ENCODE peak calls at places on chromosomes 16 and 17, in six cellular contexts. One of them, this sample, is unnamed. For H3K9me3, the result is how much of the 10 kb centered on the place peaks cover.

GRCh38 chr17:64984776-64985521 is 65.7 kb upstream of the LRRC37A3 start:
- DNase-seq in testis: no peak
- DNase-seq in AG04450: no peak
- DNase-seq in effector memory CD4-positive, alpha-beta T cell: peak
- DNase-seq in esophagus squamous epithelium: no peak
- DNase-seq in PC-9: peak
- DNase-seq in this sample: no peak

GRCh38 chr16:25367773-25368172 is 110.1 kb upstream of the ZKSCAN2 start:
- DNase-seq in testis: no peak
- DNase-seq in AG04450: no peak
- DNase-seq in effector memory CD4-positive, alpha-beta T cell: no peak
- DNase-seq in esophagus squamous epithelium: no peak
- DNase-seq in PC-9: no peak
- DNase-seq in this sample: no peak

GRCh38 chr16:52912565-52913173 is 140.0 kb downstream of the CHD9NB start:
- DNase-seq in testis: peak
- DNase-seq in AG04450: peak
- DNase-seq in effector memory CD4-positive, alpha-beta T cell: no peak
- DNase-seq in esophagus squamous epithelium: no peak
- DNase-seq in PC-9: no peak
- DNase-seq in this sample: peak

GRCh38 chr17:33674685-33675084 is 381.6 kb upstream of the ASIC2 start:
- DNase-seq in testis: peak
- DNase-seq in AG04450: peak
- DNase-seq in effector memory CD4-positive, alpha-beta T cell: peak
- DNase-seq in esophagus squamous epithelium: no peak
- DNase-seq in PC-9: no peak
- DNase-seq in this sample: peak

GRCh38 chr16:63241476-63241875 is 1205.2 kb upstream of the CDH8 start:
- DNase-seq in testis: no peak
- DNase-seq in AG04450: no peak
- DNase-seq in effector memory CD4-positive, alpha-beta T cell: no peak
- DNase-seq in esophagus squamous epithelium: no peak
- DNase-seq in PC-9: no peak
- DNase-seq in this sample: no peak

GRCh38 chr17:75845058-75845711 is 981 bp upstream of the UNC13D start:
- DNase-seq in testis: peak
- DNase-seq in AG04450: no peak
- DNase-seq in effector memory CD4-positive, alpha-beta T cell: no peak
- DNase-seq in esophagus squamous epithelium: no peak
- DNase-seq in PC-9: peak
- DNase-seq in this sample: peak

GRCh38 chr17:2394775-2395191 is 6.1 kb downstream of the MNT start:
- DNase-seq in testis: no peak
- DNase-seq in AG04450: no peak
- DNase-seq in effector memory CD4-positive, alpha-beta T cell: no peak
- DNase-seq in esophagus squamous epithelium: no peak
- DNase-seq in PC-9: no peak
- DNase-seq in this sample: no peak

GRCh38 chr17:4900231-4901107 is 1.1 kb downstream of the C17orf107 start:
- DNase-seq in testis: no peak
- DNase-seq in AG04450: no peak
- DNase-seq in effector memory CD4-positive, alpha-beta T cell: peak
- DNase-seq in esophagus squamous epithelium: no peak
- DNase-seq in PC-9: no peak
- DNase-seq in this sample: no peak

GRCh38 chr17:48915459-48916282 is 7.5 kb downstream of the UBE2Z start:
- DNase-seq in testis: no peak
- DNase-seq in AG04450: peak
- DNase-seq in effector memory CD4-positive, alpha-beta T cell: peak
- DNase-seq in esophagus squamous epithelium: no peak
- DNase-seq in PC-9: peak
- DNase-seq in this sample: no peak

GRCh38 chr16:54080524-54081008 is 206.0 kb downstream of the IRX3 start:
- DNase-seq in testis: peak
- DNase-seq in AG04450: peak
- DNase-seq in effector memory CD4-positive, alpha-beta T cell: no peak
- DNase-seq in esophagus squamous epithelium: no peak
- DNase-seq in PC-9: peak
- DNase-seq in this sample: no peak

GRCh38 chr17:320139-320538 is 32.5 kb downstream of the RPH3AL start:
- DNase-seq in testis: no peak
- DNase-seq in AG04450: no peak
- DNase-seq in effector memory CD4-positive, alpha-beta T cell: no peak
- DNase-seq in esophagus squamous epithelium: no peak
- DNase-seq in PC-9: no peak
- DNase-seq in this sample: no peak

GRCh38 chr17:17944253-17944652 is 27.9 kb downstream of the TOM1L2 start:
- DNase-seq in testis: no peak
- DNase-seq in AG04450: no peak
- DNase-seq in effector memory CD4-positive, alpha-beta T cell: no peak
- DNase-seq in esophagus squamous epithelium: no peak
- DNase-seq in PC-9: no peak
- DNase-seq in this sample: no peak

GRCh38 chr16:56203052-56203451 is 11.8 kb downstream of the GNAO1 start:
- DNase-seq in testis: peak
- DNase-seq in AG04450: no peak
- DNase-seq in effector memory CD4-positive, alpha-beta T cell: peak
- DNase-seq in esophagus squamous epithelium: no peak
- DNase-seq in PC-9: no peak
- DNase-seq in this sample: peak

GRCh38 chr16:74752756-74753155 is 21.9 kb downstream of the FA2H start:
- DNase-seq in testis: no peak
- DNase-seq in AG04450: no peak
- DNase-seq in effector memory CD4-positive, alpha-beta T cell: no peak
- DNase-seq in esophagus squamous epithelium: no peak
- DNase-seq in PC-9: no peak
- DNase-seq in this sample: no peak

GRCh38 chr17:80831481-80831880 is 160.2 kb upstream of the CHMP6 start:
- DNase-seq in testis: no peak
- DNase-seq in AG04450: no peak
- DNase-seq in effector memory CD4-positive, alpha-beta T cell: no peak
- DNase-seq in esophagus squamous epithelium: no peak
- DNase-seq in PC-9: no peak
- DNase-seq in this sample: no peak

GRCh38 chr17:52495646-52496045 is 337.1 kb upstream of the CA10 start:
- DNase-seq in testis: no peak
- DNase-seq in AG04450: no peak
- DNase-seq in effector memory CD4-positive, alpha-beta T cell: no peak
- DNase-seq in esophagus squamous epithelium: no peak
- DNase-seq in PC-9: no peak
- DNase-seq in this sample: no peak

GRCh38 chr17:79188048-79188447 is 113.4 kb downstream of the ENGASE start:
- DNase-seq in testis: peak
- DNase-seq in AG04450: no peak
- DNase-seq in effector memory CD4-positive, alpha-beta T cell: no peak
- DNase-seq in esophagus squamous epithelium: no peak
- DNase-seq in PC-9: no peak
- DNase-seq in this sample: peak

GRCh38 chr16:87132361-87133014 is 184.7 kb downstream of the C16orf95 start:
- DNase-seq in testis: peak
- DNase-seq in AG04450: peak
- DNase-seq in effector memory CD4-positive, alpha-beta T cell: no peak
- DNase-seq in esophagus squamous epithelium: no peak
- DNase-seq in PC-9: no peak
- DNase-seq in this sample: no peak

GRCh38 chr16:22903716-22904115 is 89.8 kb downstream of the HS3ST2 start:
- DNase-seq in testis: no peak
- DNase-seq in AG04450: no peak
- DNase-seq in effector memory CD4-positive, alpha-beta T cell: no peak
- DNase-seq in esophagus squamous epithelium: no peak
- DNase-seq in PC-9: no peak
- DNase-seq in this sample: no peak

GRCh38 chr16:67212766-67213165 is 13.8 kb downstream of the ELMO3 start:
- DNase-seq in testis: no peak
- DNase-seq in AG04450: no peak
- DNase-seq in effector memory CD4-positive, alpha-beta T cell: no peak
- DNase-seq in esophagus squamous epithelium: no peak
- DNase-seq in PC-9: peak
- DNase-seq in this sample: no peak

GRCh38 chr17:8862213-8863056 is 5.0 kb downstream of the PIK3R6 start:
- DNase-seq in testis: no peak
- DNase-seq in AG04450: no peak
- DNase-seq in effector memory CD4-positive, alpha-beta T cell: no peak
- DNase-seq in esophagus squamous epithelium: no peak
- DNase-seq in PC-9: no peak
- DNase-seq in this sample: no peak

GRCh38 chr16:60922920-60923319 is 1113.3 kb downstream of the CDH8 start:
- DNase-seq in testis: no peak
- DNase-seq in AG04450: no peak
- DNase-seq in effector memory CD4-positive, alpha-beta T cell: no peak
- DNase-seq in esophagus squamous epithelium: no peak
- DNase-seq in PC-9: no peak
- DNase-seq in this sample: no peak

GRCh38 chr17:31321481-31321880 is at the start of gene EVI2A:
- DNase-seq in testis: peak
- DNase-seq in AG04450: no peak
- DNase-seq in effector memory CD4-positive, alpha-beta T cell: peak
- DNase-seq in esophagus squamous epithelium: no peak
- DNase-seq in PC-9: no peak
- DNase-seq in this sample: no peak

GRCh38 chr17:31724026-31724425 is 135.0 kb downstream of the COPRS start:
- DNase-seq in testis: no peak
- DNase-seq in AG04450: no peak
- DNase-seq in effector memory CD4-positive, alpha-beta T cell: no peak
- DNase-seq in esophagus squamous epithelium: no peak
- DNase-seq in PC-9: peak
- DNase-seq in this sample: no peak

DNA sequence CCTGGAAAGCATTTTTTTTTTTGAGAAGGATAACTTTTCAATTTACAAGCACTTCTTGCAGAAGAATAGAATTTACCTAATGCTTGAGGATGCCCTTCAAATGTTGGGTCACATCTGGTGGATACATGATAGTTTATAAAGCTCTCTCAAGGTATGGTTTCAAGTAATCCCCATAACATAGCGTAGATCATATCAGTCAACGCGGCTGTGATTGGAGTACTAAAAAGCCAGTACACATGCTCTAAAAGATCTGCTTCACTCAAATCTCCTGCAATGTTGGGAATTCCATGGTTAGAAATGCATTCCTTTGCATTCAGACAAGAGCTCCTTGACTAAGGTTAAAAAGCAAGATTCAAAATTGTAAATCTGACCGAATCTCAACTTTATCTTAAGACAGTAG is 3.9 kb upstream of the KCNJ16 start:
- DNase-seq in testis: no peak
- DNase-seq in AG04450: no peak
- DNase-seq in effector memory CD4-positive, alpha-beta T cell: no peak
- DNase-seq in esophagus squamous epithelium: no peak
- DNase-seq in PC-9: no peak
- DNase-seq in this sample: no peak
- H3K9me3 ChIP-seq in testis: under half
- H3K9me3 ChIP-seq in AG04450: under half
- H3K9me3 ChIP-seq in effector memory CD4-positive, alpha-beta T cell: under half
- H3K9me3 ChIP-seq in esophagus squamous epithelium: under half
- H3K9me3 ChIP-seq in PC-9: under half
- H3K9me3 ChIP-seq in this sample: under half

GRCh38 chr17:68290268-68290954 is 516 bp downstream of the SLC16A6 start:
- DNase-seq in testis: peak
- DNase-seq in AG04450: no peak
- DNase-seq in effector memory CD4-positive, alpha-beta T cell: peak
- DNase-seq in esophagus squamous epithelium: no peak
- DNase-seq in PC-9: no peak
- DNase-seq in this sample: peak
- H3K4me3 ChIP-seq in testis: peak
- H3K4me3 ChIP-seq in AG04450: peak
- H3K4me3 ChIP-seq in effector memory CD4-positive, alpha-beta T cell: peak
- H3K4me3 ChIP-seq in esophagus squamous epithelium: peak
- H3K4me3 ChIP-seq in PC-9: peak
- H3K4me3 ChIP-seq in this sample: peak

GRCh38 chr17:83203472-83204221 is 124.2 kb downstream of the METRNL start:
- DNase-seq in testis: peak
- DNase-seq in AG04450: no peak
- DNase-seq in effector memory CD4-positive, alpha-beta T cell: no peak
- DNase-seq in esophagus squamous epithelium: no peak
- DNase-seq in PC-9: no peak
- DNase-seq in this sample: peak
- H3K9me3 ChIP-seq in testis: under half
- H3K9me3 ChIP-seq in AG04450: under half
- H3K9me3 ChIP-seq in effector memory CD4-positive, alpha-beta T cell: under half
- H3K9me3 ChIP-seq in esophagus squamous epithelium: under half
- H3K9me3 ChIP-seq in PC-9: under half
- H3K9me3 ChIP-seq in this sample: under half

GRCh38 chr17:55246583-55246982 is 18.2 kb upstream of the HLF start:
- DNase-seq in testis: no peak
- DNase-seq in AG04450: no peak
- DNase-seq in effector memory CD4-positive, alpha-beta T cell: no peak
- DNase-seq in esophagus squamous epithelium: no peak
- DNase-seq in PC-9: no peak
- DNase-seq in this sample: no peak

GRCh38 chr17:55248077-55248476 is 16.7 kb upstream of the HLF start:
- DNase-seq in testis: no peak
- DNase-seq in AG04450: no peak
- DNase-seq in effector memory CD4-positive, alpha-beta T cell: no peak
- DNase-seq in esophagus squamous epithelium: no peak
- DNase-seq in PC-9: no peak
- DNase-seq in this sample: no peak

GRCh38 chr17:55254375-55254774 is 10.4 kb upstream of the HLF start:
- DNase-seq in testis: no peak
- DNase-seq in AG04450: no peak
- DNase-seq in effector memory CD4-positive, alpha-beta T cell: no peak
- DNase-seq in esophagus squamous epithelium: no peak
- DNase-seq in PC-9: no peak
- DNase-seq in this sample: no peak

GRCh38 chr17:55245986-55246385 is 18.8 kb upstream of the HLF start:
- DNase-seq in testis: no peak
- DNase-seq in AG04450: no peak
- DNase-seq in effector memory CD4-positive, alpha-beta T cell: no peak
- DNase-seq in esophagus squamous epithelium: no peak
- DNase-seq in PC-9: no peak
- DNase-seq in this sample: no peak

GRCh38 chr17:55249861-55250260 is 14.9 kb upstream of the HLF start:
- DNase-seq in testis: no peak
- DNase-seq in AG04450: no peak
- DNase-seq in effector memory CD4-positive, alpha-beta T cell: no peak
- DNase-seq in esophagus squamous epithelium: no peak
- DNase-seq in PC-9: no peak
- DNase-seq in this sample: no peak
- H3K4me3 ChIP-seq in testis: no peak
- H3K4me3 ChIP-seq in AG04450: no peak
- H3K4me3 ChIP-seq in effector memory CD4-positive, alpha-beta T cell: no peak
- H3K4me3 ChIP-seq in esophagus squamous epithelium: no peak
- H3K4me3 ChIP-seq in PC-9: no peak
- H3K4me3 ChIP-seq in this sample: no peak

This sample was measured in BE2C.